ENCODE peak calls at places on chromosome 19, in eight cellular contexts. One of them, this sample, is unnamed. For H3K9me3 and H3K27me3, the result is how much of the 10 kb centered on the place peaks cover.

GRCh38 chr19:7848779-7849457 is 18.9 kb downstream of the EVI5L start:
- DNase-seq in tibial artery: no peak
- DNase-seq in endodermal cell: no peak
- DNase-seq in tibial nerve: no peak
- DNase-seq in thoracic aorta: no peak
- DNase-seq in testis: no peak
- DNase-seq in IMR-90: no peak
- DNase-seq in aorta: no peak
- DNase-seq in this sample: no peak

GRCh38 chr19:50292216-50292827 is 36.9 kb downstream of the KCNC3 start:
- DNase-seq in tibial artery: no peak
- DNase-seq in endodermal cell: peak
- DNase-seq in tibial nerve: no peak
- DNase-seq in thoracic aorta: no peak
- DNase-seq in testis: no peak
- DNase-seq in IMR-90: no peak
- DNase-seq in aorta: peak
- DNase-seq in this sample: no peak

GRCh38 chr19:13118424-13119193 is 545 bp downstream of the NACC1 start:
- DNase-seq in tibial artery: no peak
- DNase-seq in endodermal cell: peak
- DNase-seq in tibial nerve: no peak
- DNase-seq in thoracic aorta: no peak
- DNase-seq in testis: peak
- DNase-seq in IMR-90: peak
- DNase-seq in aorta: peak
- DNase-seq in this sample: peak

GRCh38 chr19:42275517-42275916 is 6.5 kb downstream of the CIC start:
- DNase-seq in tibial artery: no peak
- DNase-seq in endodermal cell: no peak
- DNase-seq in tibial nerve: no peak
- DNase-seq in thoracic aorta: no peak
- DNase-seq in testis: no peak
- DNase-seq in IMR-90: no peak
- DNase-seq in aorta: no peak
- DNase-seq in this sample: no peak

GRCh38 chr19:48554385-48555091 is 2.6 kb downstream of the SULT2B1 start:
- DNase-seq in tibial artery: no peak
- DNase-seq in endodermal cell: peak
- DNase-seq in tibial nerve: no peak
- DNase-seq in thoracic aorta: no peak
- DNase-seq in testis: no peak
- DNase-seq in IMR-90: no peak
- DNase-seq in aorta: no peak
- DNase-seq in this sample: peak

GRCh38 chr19:16581145-16581970 is 9.1 kb upstream of the SLC35E1 start:
- DNase-seq in tibial artery: no peak
- DNase-seq in endodermal cell: no peak
- DNase-seq in tibial nerve: no peak
- DNase-seq in thoracic aorta: no peak
- DNase-seq in testis: peak
- DNase-seq in IMR-90: no peak
- DNase-seq in aorta: no peak
- DNase-seq in this sample: no peak

GRCh38 chr19:33699754-33700407 is 78.1 kb downstream of the CHST8 start:
- DNase-seq in tibial artery: no peak
- DNase-seq in endodermal cell: no peak
- DNase-seq in tibial nerve: no peak
- DNase-seq in thoracic aorta: no peak
- DNase-seq in testis: no peak
- DNase-seq in IMR-90: no peak
- DNase-seq in aorta: peak
- DNase-seq in this sample: no peak

GRCh38 chr19:3324405-3324856 is 42.0 kb upstream of the NFIC start:
- DNase-seq in tibial artery: peak
- DNase-seq in endodermal cell: peak
- DNase-seq in tibial nerve: peak
- DNase-seq in thoracic aorta: no peak
- DNase-seq in testis: peak
- DNase-seq in IMR-90: no peak
- DNase-seq in aorta: peak
- DNase-seq in this sample: peak

GRCh38 chr19:30742539-30742938 is 370.4 kb downstream of the ZNF536 start:
- DNase-seq in tibial artery: no peak
- DNase-seq in endodermal cell: no peak
- DNase-seq in tibial nerve: no peak
- DNase-seq in thoracic aorta: no peak
- DNase-seq in testis: no peak
- DNase-seq in IMR-90: no peak
- DNase-seq in aorta: no peak
- DNase-seq in this sample: no peak

GRCh38 chr19:5718032-5718578 is 1.8 kb downstream of the LONP1 start:
- DNase-seq in tibial artery: no peak
- DNase-seq in endodermal cell: no peak
- DNase-seq in tibial nerve: no peak
- DNase-seq in thoracic aorta: no peak
- DNase-seq in testis: no peak
- DNase-seq in IMR-90: peak
- DNase-seq in aorta: no peak
- DNase-seq in this sample: no peak

GRCh38 chr19:50772408-50773311 is 2.4 kb downstream of the GPR32 start:
- DNase-seq in tibial artery: no peak
- DNase-seq in endodermal cell: no peak
- DNase-seq in tibial nerve: no peak
- DNase-seq in thoracic aorta: no peak
- DNase-seq in testis: no peak
- DNase-seq in IMR-90: peak
- DNase-seq in aorta: no peak
- DNase-seq in this sample: no peak

GRCh38 chr19:47190167-47190727 is 40.8 kb downstream of the BBC3 start:
- DNase-seq in tibial artery: peak
- DNase-seq in endodermal cell: no peak
- DNase-seq in tibial nerve: no peak
- DNase-seq in thoracic aorta: peak
- DNase-seq in testis: peak
- DNase-seq in IMR-90: peak
- DNase-seq in aorta: peak
- DNase-seq in this sample: peak

GRCh38 chr19:55433292-55433691 is 9.8 kb downstream of the SHISA7 start:
- DNase-seq in tibial artery: no peak
- DNase-seq in endodermal cell: peak
- DNase-seq in tibial nerve: no peak
- DNase-seq in thoracic aorta: no peak
- DNase-seq in testis: no peak
- DNase-seq in IMR-90: no peak
- DNase-seq in aorta: no peak
- DNase-seq in this sample: no peak
- H3K27ac ChIP-seq in tibial artery: no peak
- H3K27ac ChIP-seq in endodermal cell: no peak
- H3K27ac ChIP-seq in tibial nerve: no peak
- H3K27ac ChIP-seq in thoracic aorta: no peak
- H3K27ac ChIP-seq in testis: no peak
- H3K27ac ChIP-seq in IMR-90: no peak
- H3K27ac ChIP-seq in aorta: no peak
- H3K27ac ChIP-seq in this sample: no peak

DNA sequence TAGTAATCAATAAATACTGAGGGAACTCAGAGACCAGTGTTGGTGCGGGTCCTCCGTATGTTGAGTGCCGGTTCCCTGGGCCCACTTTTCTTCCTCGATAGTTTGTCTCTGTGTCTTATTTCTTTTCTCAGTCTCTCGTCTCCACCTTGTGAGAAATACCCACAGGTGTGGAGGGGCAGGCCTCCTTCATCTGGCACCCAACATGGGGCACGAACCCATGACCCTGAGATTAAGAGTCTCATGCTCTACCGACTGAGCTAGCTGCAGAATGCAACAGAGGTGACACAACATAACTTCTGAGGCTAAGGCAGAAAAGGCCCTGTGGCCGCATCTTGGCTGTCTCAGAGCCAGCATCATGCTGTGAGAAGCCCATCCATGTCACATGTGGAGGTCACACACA is 5.3 kb upstream of the ZNF613 start:
- DNase-seq in tibial artery: no peak
- DNase-seq in endodermal cell: peak
- DNase-seq in tibial nerve: no peak
- DNase-seq in thoracic aorta: no peak
- DNase-seq in testis: no peak
- DNase-seq in IMR-90: no peak
- DNase-seq in aorta: no peak
- DNase-seq in this sample: no peak
- H3K9me3 ChIP-seq in tibial artery: half or more
- H3K9me3 ChIP-seq in endodermal cell: half or more
- H3K9me3 ChIP-seq in tibial nerve: under half
- H3K9me3 ChIP-seq in thoracic aorta: under half
- H3K9me3 ChIP-seq in testis: under half
- H3K9me3 ChIP-seq in IMR-90: under half
- H3K9me3 ChIP-seq in aorta: under half
- H3K9me3 ChIP-seq in this sample: under half

DNA sequence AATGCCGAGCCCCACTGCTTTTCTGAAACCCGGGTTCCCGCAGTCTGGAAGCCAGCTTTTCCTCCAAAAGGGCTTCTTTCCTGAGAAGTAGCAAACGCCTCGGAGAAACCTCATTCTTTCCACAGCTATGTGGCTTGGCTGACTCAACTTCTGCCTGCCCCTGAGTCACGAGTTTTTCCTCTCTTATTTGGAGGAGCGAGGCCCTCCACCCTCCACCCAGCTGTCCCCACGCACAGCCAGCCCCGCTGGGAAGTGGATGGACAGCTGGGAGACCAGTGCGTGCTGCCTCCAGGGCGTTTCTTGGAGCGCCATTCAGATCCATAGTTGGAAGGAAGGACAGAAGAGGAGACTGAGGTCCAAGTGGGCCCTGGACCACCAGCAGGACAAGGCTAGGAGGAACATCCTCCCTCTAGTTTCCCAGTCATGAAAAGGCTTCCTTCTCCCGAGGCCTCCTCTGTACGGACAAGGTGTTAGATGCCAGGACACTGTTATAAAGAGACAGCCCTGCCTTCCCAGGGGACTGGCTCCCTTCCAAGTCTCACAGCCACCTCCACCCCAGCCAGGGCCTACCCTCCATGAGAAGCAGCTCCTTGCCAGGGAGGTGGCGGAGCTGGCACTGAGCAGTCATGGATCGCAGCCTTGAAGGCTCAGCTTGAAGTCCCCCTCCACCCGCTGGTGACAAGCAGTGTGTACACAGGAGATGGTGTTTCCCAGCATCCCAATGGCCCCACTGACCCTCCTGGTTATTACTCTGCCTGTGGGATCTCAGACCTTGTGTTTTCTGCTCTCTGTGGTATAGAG is 2.5 kb upstream of the PLEKHF1 start:
- DNase-seq in tibial artery: peak
- DNase-seq in endodermal cell: no peak
- DNase-seq in tibial nerve: peak
- DNase-seq in thoracic aorta: peak
- DNase-seq in testis: peak
- DNase-seq in IMR-90: peak
- DNase-seq in aorta: peak
- DNase-seq in this sample: peak
- H3K27me3 ChIP-seq in tibial artery: under half
- H3K27me3 ChIP-seq in endodermal cell: under half
- H3K27me3 ChIP-seq in tibial nerve: under half
- H3K27me3 ChIP-seq in thoracic aorta: under half
- H3K27me3 ChIP-seq in testis: under half
- H3K27me3 ChIP-seq in IMR-90: under half
- H3K27me3 ChIP-seq in aorta: under half
- H3K27me3 ChIP-seq in this sample: under half

DNA sequence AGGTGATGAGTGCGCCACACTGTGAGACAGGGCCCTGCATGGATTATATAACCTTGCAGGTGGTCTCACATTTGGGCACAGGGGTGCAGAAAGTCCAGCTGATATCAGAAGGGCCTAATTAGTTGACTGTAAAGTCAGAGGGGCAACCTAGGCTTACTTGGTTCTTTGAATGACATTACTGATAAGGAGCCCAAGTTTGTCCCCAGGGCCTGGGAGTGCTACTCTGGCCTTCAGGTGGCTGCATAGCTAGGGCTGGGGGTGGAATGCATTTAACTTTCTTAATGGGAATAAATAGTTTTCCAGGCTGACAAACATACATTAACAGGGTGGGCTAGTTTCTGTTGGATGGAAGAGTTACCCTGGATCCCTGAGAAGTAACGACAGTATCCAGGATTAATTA is 3.3 kb downstream of the WDR87 start:
- DNase-seq in tibial artery: no peak
- DNase-seq in endodermal cell: no peak
- DNase-seq in tibial nerve: no peak
- DNase-seq in thoracic aorta: no peak
- DNase-seq in testis: no peak
- DNase-seq in IMR-90: no peak
- DNase-seq in aorta: peak
- DNase-seq in this sample: no peak
- H3K27ac ChIP-seq in tibial artery: no peak
- H3K27ac ChIP-seq in endodermal cell: no peak
- H3K27ac ChIP-seq in tibial nerve: no peak
- H3K27ac ChIP-seq in thoracic aorta: no peak
- H3K27ac ChIP-seq in testis: no peak
- H3K27ac ChIP-seq in IMR-90: no peak
- H3K27ac ChIP-seq in aorta: no peak
- H3K27ac ChIP-seq in this sample: peak

DNA sequence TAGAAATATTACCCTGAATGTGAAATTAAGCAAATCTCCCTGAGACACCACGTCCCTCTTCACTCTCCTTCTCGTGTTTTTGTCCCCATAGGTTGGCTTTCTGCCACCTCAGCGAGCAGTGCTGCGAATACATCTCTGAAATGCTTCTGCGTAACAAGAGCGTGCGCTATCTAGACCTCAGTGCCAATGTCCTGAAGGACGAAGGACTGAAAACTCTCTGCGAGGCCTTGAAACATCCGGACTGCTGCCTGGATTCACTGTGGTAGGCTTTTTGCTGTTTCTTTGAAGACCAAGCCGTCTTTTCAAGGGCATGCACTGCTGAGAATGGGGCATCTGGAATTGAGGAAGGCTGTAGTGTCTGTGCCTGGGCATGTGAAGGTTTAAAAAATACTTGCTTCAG is 34.4 kb downstream of the NLRP4 start:
- DNase-seq in tibial artery: no peak
- DNase-seq in endodermal cell: no peak
- DNase-seq in tibial nerve: no peak
- DNase-seq in thoracic aorta: no peak
- DNase-seq in testis: no peak
- DNase-seq in IMR-90: no peak
- DNase-seq in aorta: peak
- DNase-seq in this sample: no peak
- H3K9me3 ChIP-seq in tibial artery: under half
- H3K9me3 ChIP-seq in endodermal cell: half or more
- H3K9me3 ChIP-seq in tibial nerve: under half
- H3K9me3 ChIP-seq in thoracic aorta: under half
- H3K9me3 ChIP-seq in testis: under half
- H3K9me3 ChIP-seq in IMR-90: under half
- H3K9me3 ChIP-seq in aorta: under half
- H3K9me3 ChIP-seq in this sample: under half

DNA sequence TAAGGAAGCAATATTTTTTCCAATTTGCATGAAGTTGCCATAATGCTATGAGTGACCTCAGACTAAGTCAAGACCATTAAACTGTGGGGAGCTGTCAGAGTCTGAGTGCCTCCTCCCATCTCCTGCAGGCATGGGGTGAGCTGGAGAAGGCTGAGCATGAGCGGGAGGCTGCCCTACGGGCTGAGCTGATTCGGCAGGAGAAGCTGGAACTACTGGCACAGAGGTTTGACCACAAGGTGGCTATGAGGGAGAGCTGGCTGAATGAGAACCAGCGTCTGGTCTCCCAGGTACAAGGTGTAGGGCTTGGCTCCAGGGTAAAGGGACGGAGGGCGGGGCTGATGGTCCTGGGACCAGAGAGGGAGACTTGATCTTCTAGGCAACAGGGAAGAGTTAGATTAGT is 35.8 kb downstream of the SPTBN4 start:
- DNase-seq in tibial artery: no peak
- DNase-seq in endodermal cell: peak
- DNase-seq in tibial nerve: no peak
- DNase-seq in thoracic aorta: no peak
- DNase-seq in testis: no peak
- DNase-seq in IMR-90: no peak
- DNase-seq in aorta: no peak
- DNase-seq in this sample: no peak
- H3K27me3 ChIP-seq in tibial artery: under half
- H3K27me3 ChIP-seq in endodermal cell: under half
- H3K27me3 ChIP-seq in tibial nerve: under half
- H3K27me3 ChIP-seq in thoracic aorta: under half
- H3K27me3 ChIP-seq in testis: under half
- H3K27me3 ChIP-seq in IMR-90: under half
- H3K27me3 ChIP-seq in aorta: under half
- H3K27me3 ChIP-seq in this sample: under half

This sample was measured in pancreas.